ENCODE peak calls at places on chromosomes 3 and 15, in seven cellular contexts. D, K, W, F, S, Z and I are unnamed samples.
A peak's percentile ranks its signal among the peaks of the same experiment; 100 is the strongest.

GRCh38 chr3:191141728-191142127 is 57.3 kb upstream of the OSTN start:
- DNase-seq in D (no peak), K (no peak), W (no peak), F (no peak), S (no peak), Z (no peak), I (no peak)

GRCh38 chr15:69444686-69445085 is 7.9 kb upstream of the RPLP1 start:
- DNase-seq in D (no peak), K (no peak), W (no peak), F (no peak), S (no peak), Z (no peak), I (no peak)

GRCh38 chr3:52794612-52795099 is at the start of gene ITIH3:
- DNase-seq in D (no peak), K (peak; percentile 56), W (no peak), F (no peak), S (no peak), Z (no peak), I (no peak)

GRCh38 chr3:57221883-57222282 is 5.6 kb upstream of the APPL1 start:
- DNase-seq in D (no peak), K (peak; percentile 20), W (no peak), F (no peak), S (peak; percentile 36), Z (peak; percentile 13), I (no peak)

GRCh38 chr3:72031581-72031980 is 246.6 kb upstream of the PROK2 start:
- DNase-seq in D (no peak), K (no peak), W (no peak), F (no peak), S (no peak), Z (peak; percentile 24), I (no peak)

GRCh38 chr15:73283341-73283962 is 85.3 kb downstream of the HCN4 start:
- DNase-seq in D (no peak), K (no peak), W (no peak), F (no peak), S (no peak), Z (no peak), I (no peak)

GRCh38 chr15:57133127-57133968 is 214.9 kb downstream of the TCF12 start:
- DNase-seq in D (no peak), K (no peak), W (no peak), F (no peak), S (no peak), Z (no peak), I (no peak)

GRCh38 chr3:14319654-14320182 is 82.7 kb upstream of the SLC6A6 start:
- DNase-seq in D (peak; percentile 72), K (peak; percentile 80), W (peak; percentile 67), F (peak; percentile 47), S (peak; percentile 61), Z (peak; percentile 93), I (peak; percentile 64)

GRCh38 chr3:47016086-47016933 is 36.8 kb downstream of the NBEAL2 start:
- DNase-seq in D (no peak), K (no peak), W (no peak), F (no peak), S (no peak), Z (peak; percentile 33), I (no peak)

GRCh38 chr3:53163459-53164387 is 2.7 kb downstream of the PRKCD start:
- DNase-seq in D (no peak), K (no peak), W (no peak), F (no peak), S (no peak), Z (peak; percentile 14), I (no peak)

GRCh38 chr15:85642693-85643058 is 152.0 kb downstream of the KLHL25 start:
- DNase-seq in D (no peak), K (no peak), W (no peak), F (no peak), S (no peak), Z (no peak), I (no peak)

GRCh38 chr3:177111541-177111949 is 85.7 kb downstream of the TBL1XR1 start:
- DNase-seq in D (no peak), K (peak; percentile 83), W (no peak), F (no peak), S (no peak), Z (no peak), I (no peak)

DNA sequence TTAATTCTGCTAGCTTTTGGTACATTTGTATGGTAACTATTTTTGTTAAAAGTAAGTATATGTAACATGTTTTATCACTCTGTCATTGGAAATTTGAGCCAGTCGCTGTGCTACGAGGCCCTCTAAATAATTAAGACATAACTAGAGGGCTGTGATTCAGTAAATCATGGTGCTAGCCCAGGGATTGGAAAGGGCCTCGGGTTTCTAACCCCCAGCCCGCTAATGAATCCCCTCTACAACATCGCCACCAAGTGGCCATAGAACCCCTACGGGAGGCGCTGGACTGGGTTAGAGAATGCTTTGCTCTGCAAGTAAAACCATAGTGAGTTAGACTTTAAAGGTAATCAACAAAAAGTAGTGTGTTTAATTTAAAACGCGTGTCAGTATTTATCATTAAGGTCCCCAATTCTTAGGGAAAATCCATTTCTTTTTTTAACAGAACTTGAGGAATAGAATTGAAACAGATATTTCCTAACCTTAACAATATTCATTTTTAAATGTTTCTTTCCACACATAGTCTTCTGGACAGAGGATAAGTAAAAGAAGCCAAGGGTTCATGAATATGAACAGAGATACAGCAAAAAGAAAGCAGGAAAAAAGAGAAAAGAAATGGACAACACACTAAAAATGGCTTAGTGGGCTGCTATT is 744.7 kb downstream of the EPHA3 start:
- DNase-seq in D (no peak), K (peak; percentile 36), W (no peak), F (peak; percentile 63), S (peak; percentile 22), Z (no peak), I (no peak)
- TF ChIP-seq TAF1 in D (no peak), K (no peak), W (no peak), F (no peak), S (no peak), Z (no peak), I (no peak)

DNA sequence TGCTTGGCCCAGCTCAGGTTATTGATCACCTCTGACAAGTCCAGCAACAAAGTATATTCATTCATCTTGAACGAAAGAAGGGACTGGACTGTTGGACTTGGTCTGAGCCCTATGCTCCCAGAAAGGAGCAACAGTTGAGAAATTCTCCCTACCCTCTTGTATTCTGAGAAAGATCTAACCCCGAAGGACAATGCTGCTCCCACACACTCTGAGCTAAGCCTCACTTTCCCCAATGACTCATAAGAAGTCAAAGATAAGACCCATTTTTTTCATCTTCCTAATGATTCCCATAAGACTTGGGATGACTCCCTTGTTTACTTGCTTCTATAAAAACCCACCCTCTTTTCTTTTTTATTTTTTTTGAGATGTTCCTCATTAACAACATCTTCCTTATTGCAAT is 549.4 kb upstream of the MDFIC2 start:
- DNase-seq in D (no peak), K (no peak), W (no peak), F (no peak), S (no peak), Z (no peak), I (no peak)
- TF ChIP-seq TAF1 in D (no peak), K (no peak), W (no peak), F (no peak), S (no peak), Z (no peak), I (no peak)

GRCh38 chr15:93943607-93944006 is 287.8 kb upstream of the MCTP2 start:
- DNase-seq in D (no peak), K (no peak), W (no peak), F (no peak), S (peak; percentile 9), Z (no peak), I (no peak)

GRCh38 chr15:93941687-93942086 is 289.7 kb upstream of the MCTP2 start:
- DNase-seq in D (no peak), K (no peak), W (no peak), F (no peak), S (no peak), Z (no peak), I (no peak)

DNA sequence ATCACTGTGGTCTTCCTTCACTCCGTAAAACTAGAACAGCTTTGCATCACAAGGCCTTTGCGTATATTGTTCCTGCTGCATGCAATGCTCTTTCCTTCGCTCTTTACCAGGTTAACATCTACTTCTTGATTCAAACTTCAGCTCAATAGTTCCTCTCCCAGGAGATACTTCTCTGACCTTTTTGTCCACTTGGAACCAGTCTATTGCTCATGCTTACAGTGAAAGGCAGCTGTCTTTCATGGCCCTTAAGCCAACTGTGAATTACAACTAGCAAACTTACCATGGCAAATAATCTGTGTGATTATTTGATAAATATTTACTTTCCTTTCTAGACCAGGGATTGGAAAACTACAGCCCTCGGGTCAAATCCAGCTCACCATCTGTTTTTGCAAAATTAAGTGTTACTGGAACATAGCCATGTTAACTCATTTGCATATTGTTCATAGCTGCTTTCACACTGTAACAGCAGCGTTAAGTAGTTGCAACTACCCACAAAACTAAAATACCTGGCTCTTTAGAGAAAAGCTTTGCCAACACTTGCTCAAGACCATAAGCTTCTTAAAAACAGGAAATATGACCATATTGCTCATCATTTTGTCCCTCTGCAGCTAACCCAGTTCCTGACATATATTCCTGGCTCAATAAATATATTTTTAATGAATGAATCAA is 289.1 kb upstream of the MCTP2 start:
- DNase-seq in D (no peak), K (no peak), W (no peak), F (no peak), S (no peak), Z (no peak), I (no peak)
- TF ChIP-seq TAF1 in D (no peak), K (no peak), W (no peak), F (no peak), S (no peak), Z (no peak), I (no peak)

GRCh38 chr3:55620361-55621025 is 133.4 kb upstream of the WNT5A start:
- DNase-seq in D (peak; percentile 59), K (no peak), W (no peak), F (no peak), S (no peak), Z (peak; percentile 2), I (no peak)
- TF ChIP-seq TAF1 in D (no peak), K (no peak), W (no peak), F (no peak), S (no peak), Z (no peak), I (no peak)